ENCODE peak calls at places on chromosome 5, in four cellular contexts. One of them, this sample, is unnamed.

GRCh38 chr5:132019857-132020555 is 8.5 kb upstream of the ACSL6 start:
- DNase-seq in activated CD4-positive, alpha-beta T cell treated with anti-CD3 and anti-CD28 coated beads, Interleukin-2, amount 50 U/mL, for 4 hours: peak; percentile 57
- DNase-seq in PC-9: no peak
- DNase-seq in astrocyte: no peak
- DNase-seq in this sample: no peak

GRCh38 chr5:81081461-81081835 is 121.3 kb downstream of the RASGRF2 start:
- DNase-seq in astrocyte: peak; percentile 51
- DNase-seq in PC-9: no peak
- DNase-seq in activated CD4-positive, alpha-beta T cell treated with anti-CD3 and anti-CD28 coated beads, Interleukin-2, amount 50 U/mL, for 4 hours: no peak
- DNase-seq in this sample: no peak

GRCh38 chr5:132258102-132259060 is 885 bp downstream of the PDLIM4 start:
- DNase-seq in astrocyte: peak; percentile 50
- DNase-seq in activated CD4-positive, alpha-beta T cell treated with anti-CD3 and anti-CD28 coated beads, Interleukin-2, amount 50 U/mL, for 4 hours: no peak
- DNase-seq in PC-9: no peak
- DNase-seq in this sample: peak; percentile 72

GRCh38 chr5:157718529-157718928 is 12.7 kb upstream of the THG1L start:
- DNase-seq in astrocyte: peak; percentile 53
- DNase-seq in PC-9: no peak
- DNase-seq in activated CD4-positive, alpha-beta T cell treated with anti-CD3 and anti-CD28 coated beads, Interleukin-2, amount 50 U/mL, for 4 hours: no peak
- DNase-seq in this sample: peak; percentile 79

GRCh38 chr5:127353761-127354160 is 63.2 kb downstream of the MEGF10 start:
- DNase-seq in activated CD4-positive, alpha-beta T cell treated with anti-CD3 and anti-CD28 coated beads, Interleukin-2, amount 50 U/mL, for 4 hours: no peak
- DNase-seq in PC-9: peak; percentile 10
- DNase-seq in astrocyte: no peak
- DNase-seq in this sample: no peak

GRCh38 chr5:144374637-144375036 is 204.0 kb downstream of the KCTD16 start:
- DNase-seq in activated CD4-positive, alpha-beta T cell treated with anti-CD3 and anti-CD28 coated beads, Interleukin-2, amount 50 U/mL, for 4 hours: no peak
- DNase-seq in astrocyte: no peak
- DNase-seq in PC-9: no peak
- DNase-seq in this sample: no peak

GRCh38 chr5:122300968-122301367 is 11.1 kb upstream of the SNCAIP start:
- DNase-seq in astrocyte: no peak
- DNase-seq in activated CD4-positive, alpha-beta T cell treated with anti-CD3 and anti-CD28 coated beads, Interleukin-2, amount 50 U/mL, for 4 hours: no peak
- DNase-seq in PC-9: no peak
- DNase-seq in this sample: no peak

GRCh38 chr5:149041242-149041641 is 21.6 kb downstream of the SH3TC2 start:
- DNase-seq in activated CD4-positive, alpha-beta T cell treated with anti-CD3 and anti-CD28 coated beads, Interleukin-2, amount 50 U/mL, for 4 hours: no peak
- DNase-seq in PC-9: no peak
- DNase-seq in astrocyte: no peak
- DNase-seq in this sample: no peak

GRCh38 chr5:71601222-71602026 is 14.3 kb downstream of the MCCC2 start:
- DNase-seq in astrocyte: peak; percentile 94
- DNase-seq in activated CD4-positive, alpha-beta T cell treated with anti-CD3 and anti-CD28 coated beads, Interleukin-2, amount 50 U/mL, for 4 hours: peak; percentile 65
- DNase-seq in PC-9: peak; percentile 97
- DNase-seq in this sample: peak; percentile 99

This sample was measured in iris pigment epithelial cell.